ENCODE peak calls at places on chromosomes 5 and 9, in four cellular contexts. R is HTR-8/SVneo, O is colonic mucosa, X is DND-41. Q is an unnamed sample.

GRCh38 chr5:150599917-150600511 is 40.4 kb upstream of the SYNPO start:
- DNase-seq in X (no peak), O (peak), R (peak), Q (peak)

GRCh38 chr9:123615381-123615780 is 259.4 kb downstream of the CRB2 start:
- DNase-seq in R (no peak), X (no peak), O (no peak), Q (no peak)

GRCh38 chr5:31738199-31738598 is 99.3 kb downstream of the PDZD2 start:
- DNase-seq in O (no peak), R (no peak), X (no peak), Q (no peak)

GRCh38 chr5:56900858-56901578 is 8.4 kb upstream of the SETD9 start:
- DNase-seq in R (peak), X (peak), O (peak), Q (peak)

GRCh38 chr5:52928664-52929063 is 60.5 kb upstream of the ITGA2 start:
- DNase-seq in R (no peak), X (no peak), O (no peak), Q (no peak)

GRCh38 chr9:116716441-116716840 is 29.3 kb downstream of the TRIM32 start:
- DNase-seq in O (no peak), R (no peak), X (no peak), Q (no peak)

GRCh38 chr5:76041863-76042262 is 41.3 kb upstream of the SV2C start:
- DNase-seq in X (peak), O (no peak), R (peak), Q (no peak)

GRCh38 chr5:144196612-144197011 is 25.9 kb downstream of the KCTD16 start:
- DNase-seq in O (no peak), R (no peak), X (no peak), Q (no peak)

GRCh38 chr5:167530548-167530947 is 760.9 kb upstream of the WWC1 start:
- DNase-seq in O (no peak), R (no peak), X (no peak), Q (no peak)

GRCh38 chr5:101977729-101978345 is 318.2 kb downstream of the SLCO4C1 start:
- DNase-seq in O (no peak), R (peak), X (no peak), Q (no peak)

GRCh38 chr5:149886697-149887470 is 57.7 kb downstream of the PDE6A start:
- DNase-seq in R (peak), O (no peak), X (no peak), Q (no peak)

GRCh38 chr9:71001780-71002386 is 119.5 kb downstream of the TRPM3 start:
- DNase-seq in X (peak), O (peak), R (peak), Q (peak)

GRCh38 chr9:124784503-124784902 is 7.6 kb downstream of the OLFML2A start:
- DNase-seq in R (no peak), X (no peak), O (no peak), Q (no peak)

GRCh38 chr5:187617-188451 is 3.5 kb upstream of the LRRC14B start:
- DNase-seq in R (no peak), X (no peak), O (no peak), Q (no peak)

GRCh38 chr5:170480277-170480676 is 23.5 kb upstream of the KCNIP1 start:
- DNase-seq in R (no peak), O (no peak), X (no peak), Q (no peak)

Q was measured in mucosa of gallbladder.